ENCODE peak calls at places on chromosome 20, in seven cellular contexts. Q, S, X, V, L, B and O are unnamed samples.
A peak's percentile ranks its signal among the peaks of the same experiment; 100 is the strongest.

GRCh38 chr20:49853640-49854039 is 41.0 kb downstream of the SLC9A8 start:
- DNase-seq in Q (no peak), S (no peak), X (no peak), V (peak; percentile 40), L (no peak), B (no peak), O (no peak)

GRCh38 chr20:39117486-39117885 is 155.3 kb downstream of the DHX35 start:
- DNase-seq in Q (no peak), S (no peak), X (no peak), V (peak; percentile 32), L (no peak), B (no peak), O (no peak)

GRCh38 chr20:50385733-50386640 is 124.2 kb upstream of the PTPN1 start:
- DNase-seq in Q (peak; percentile 11), S (no peak), X (no peak), V (no peak), L (no peak), B (no peak), O (no peak)

GRCh38 chr20:54103762-54104600 is 33.6 kb upstream of the BCAS1 start:
- DNase-seq in Q (no peak), S (no peak), X (no peak), V (no peak), L (no peak), B (no peak), O (no peak)

GRCh38 chr20:17589161-17589834 is 19.4 kb downstream of the DSTN start:
- DNase-seq in Q (no peak), S (no peak), X (no peak), V (peak; percentile 38), L (no peak), B (no peak), O (no peak)

GRCh38 chr20:47003223-47003622 is 108.6 kb downstream of the EYA2 start:
- DNase-seq in Q (no peak), S (no peak), X (no peak), V (no peak), L (no peak), B (no peak), O (no peak)

GRCh38 chr20:1734269-1734858 is 76.8 kb upstream of the SIRPG start:
- DNase-seq in Q (no peak), S (no peak), X (no peak), V (peak; percentile 17), L (no peak), B (no peak), O (no peak)

GRCh38 chr20:37867289-37868195 is 35.4 kb upstream of the VSTM2L start:
- DNase-seq in Q (no peak), S (no peak), X (no peak), V (no peak), L (no peak), B (no peak), O (no peak)

GRCh38 chr20:63295422-63295821 is 2.4 kb downstream of the COL20A1 start:
- DNase-seq in Q (no peak), S (no peak), X (no peak), V (no peak), L (no peak), B (no peak), O (no peak)

GRCh38 chr20:49563015-49563980 is 4.6 kb downstream of the PTGIS start:
- DNase-seq in Q (no peak), S (no peak), X (no peak), V (peak; percentile 53), L (no peak), B (no peak), O (no peak)

GRCh38 chr20:3392756-3393155 is 14.7 kb downstream of the DNAAF9 start:
- DNase-seq in Q (no peak), S (no peak), X (no peak), V (no peak), L (no peak), B (no peak), O (no peak)

GRCh38 chr20:16391003-16391402 is 182.2 kb downstream of the KIF16B start:
- DNase-seq in Q (no peak), S (no peak), X (no peak), V (no peak), L (no peak), B (no peak), O (no peak)

GRCh38 chr20:15867899-15868298 is 705.3 kb downstream of the KIF16B start:
- DNase-seq in Q (no peak), S (no peak), X (no peak), V (no peak), L (no peak), B (no peak), O (no peak)

GRCh38 chr20:10357974-10358373 is 76.0 kb downstream of the MKKS start:
- DNase-seq in Q (no peak), S (no peak), X (no peak), V (peak; percentile 23), L (no peak), B (no peak), O (no peak)

GRCh38 chr20:58073945-58074920 is 154.2 kb downstream of the ANKRD60 start:
- DNase-seq in Q (no peak), S (no peak), X (no peak), V (peak; percentile 39), L (peak; percentile 51), B (peak; percentile 25), O (no peak)

GRCh38 chr20:51339721-51340450 is 202.6 kb downstream of the NFATC2 start:
- DNase-seq in Q (no peak), S (peak; percentile 44), X (no peak), V (no peak), L (no peak), B (no peak), O (no peak)

GRCh38 chr20:62907377-62908317 is 18.7 kb downstream of the DIDO1 start:
- DNase-seq in Q (no peak), S (no peak), X (peak; percentile 43), V (no peak), L (peak; percentile 3), B (no peak), O (no peak)

GRCh38 chr20:3743251-3743650 is 10.8 kb downstream of the HSPA12B start:
- DNase-seq in Q (no peak), S (no peak), X (no peak), V (no peak), L (no peak), B (no peak), O (no peak)

GRCh38 chr20:62516345-62516744 is 40.5 kb upstream of the GATA5 start:
- DNase-seq in Q (no peak), S (no peak), X (no peak), V (no peak), L (no peak), B (no peak), O (no peak)

GRCh38 chr20:49391404-49392245 is 90.8 kb downstream of the KCNB1 start:
- DNase-seq in Q (no peak), S (no peak), X (no peak), V (no peak), L (no peak), B (no peak), O (no peak)

GRCh38 chr20:61874421-61875068 is 191.1 kb downstream of the TAF4 start:
- DNase-seq in Q (no peak), S (no peak), X (no peak), V (peak; percentile 1), L (no peak), B (peak; percentile 71), O (no peak)

GRCh38 chr20:32516583-32516982 is 68.5 kb downstream of the NOL4L start:
- DNase-seq in Q (no peak), S (no peak), X (no peak), V (no peak), L (no peak), B (no peak), O (no peak)

GRCh38 chr20:57498425-57499400 is 26.2 kb downstream of the CTCFL start:
- DNase-seq in Q (no peak), S (no peak), X (no peak), V (peak; percentile 30), L (no peak), B (no peak), O (no peak)

GRCh38 chr20:14790771-14791517 is 453.5 kb upstream of the FLRT3 start:
- DNase-seq in Q (no peak), S (peak; percentile 64), X (no peak), V (no peak), L (no peak), B (no peak), O (no peak)

GRCh38 chr20:60172306-60172984 is 214.2 kb downstream of the CDH26 start:
- DNase-seq in Q (no peak), S (no peak), X (no peak), V (no peak), L (no peak), B (no peak), O (no peak)

GRCh38 chr20:12528591-12529041 is 480.2 kb upstream of the SPTLC3 start:
- DNase-seq in Q (no peak), S (no peak), X (no peak), V (no peak), L (no peak), B (no peak), O (no peak)

GRCh38 chr20:24991897-24992419 is 593 bp downstream of the APMAP start:
- DNase-seq in Q (no peak), S (no peak), X (no peak), V (peak; percentile 14), L (no peak), B (no peak), O (no peak)

GRCh38 chr20:18007534-18008292 is 38.9 kb downstream of the MGME1 start:
- DNase-seq in Q (no peak), S (no peak), X (no peak), V (peak; percentile 22), L (peak; percentile 51), B (no peak), O (no peak)

GRCh38 chr20:46739441-46740213 is 30.2 kb downstream of the SLC2A10 start:
- DNase-seq in Q (no peak), S (no peak), X (no peak), V (no peak), L (no peak), B (no peak), O (no peak)

GRCh38 chr20:10603378-10603777 is 70.4 kb downstream of the JAG1 start:
- DNase-seq in Q (no peak), S (no peak), X (no peak), V (no peak), L (no peak), B (no peak), O (no peak)

GRCh38 chr20:45959956-45960630 is 11.9 kb downstream of the ZNF335 start:
- DNase-seq in Q (no peak), S (no peak), X (no peak), V (no peak), L (no peak), B (no peak), O (no peak)